ENCODE peak calls at places on chromosome 2, in five cellular contexts. V, F, C, I and T are unnamed samples.

GRCh38 chr2:100482741-100483140 is 12.5 kb downstream of the NMS start:
- DNase-seq in V (no peak), F (no peak), C (no peak), I (no peak), T (no peak)

GRCh38 chr2:136522724-136523123 is 242.6 kb upstream of the THSD7B start:
- DNase-seq in V (no peak), F (no peak), C (no peak), I (no peak), T (no peak)

GRCh38 chr2:60746318-60746717 is 9.8 kb upstream of the PAPOLG start:
- DNase-seq in V (no peak), F (no peak), C (no peak), I (no peak), T (no peak)

GRCh38 chr2:9053534-9053931 is 50.0 kb upstream of the MBOAT2 start:
- DNase-seq in V (no peak), F (no peak), C (peak; percentile 42), I (no peak), T (no peak)

GRCh38 chr2:112933261-112933660 is 22.3 kb downstream of the IL37 start:
- DNase-seq in V (no peak), F (no peak), C (no peak), I (no peak), T (no peak)

GRCh38 chr2:7671312-7671711 is 754.1 kb downstream of the RNF144A start:
- DNase-seq in V (peak; percentile 83), F (no peak), C (no peak), I (no peak), T (no peak)

GRCh38 chr2:215604631-215605030 is 168.8 kb upstream of the FN1 start:
- DNase-seq in V (no peak), F (no peak), C (no peak), I (no peak), T (no peak)

GRCh38 chr2:219803294-219803693 is 175.9 kb downstream of the SLC4A3 start:
- DNase-seq in V (no peak), F (no peak), C (peak; percentile 87), I (no peak), T (no peak)

GRCh38 chr2:161564906-161565305 is 59.3 kb upstream of the SLC4A10 start:
- DNase-seq in V (no peak), F (no peak), C (no peak), I (no peak), T (no peak)

GRCh38 chr2:200411831-200412230 is 98.0 kb downstream of the KCTD18 start:
- DNase-seq in V (no peak), F (no peak), C (peak; percentile 56), I (no peak), T (no peak)

GRCh38 chr2:32357545-32358482 is 991 bp downstream of the BIRC6 start:
- DNase-seq in V (no peak), F (peak; percentile 17), C (peak; percentile 43), I (peak; percentile 74), T (peak; percentile 83)

GRCh38 chr2:220365023-220365422 is 737.6 kb downstream of the SLC4A3 start:
- DNase-seq in V (no peak), F (no peak), C (peak; percentile 87), I (no peak), T (no peak)

GRCh38 chr2:168116448-168116847 is 130.9 kb downstream of the STK39 start:
- DNase-seq in V (no peak), F (no peak), C (no peak), I (no peak), T (no peak)

GRCh38 chr2:152504618-152505017 is 169.6 kb downstream of the FMNL2 start:
- DNase-seq in V (no peak), F (no peak), C (peak; percentile 81), I (no peak), T (no peak)

GRCh38 chr2:88192613-88193012 is 22.5 kb downstream of the THNSL2 start:
- DNase-seq in V (no peak), F (no peak), C (no peak), I (no peak), T (no peak)

GRCh38 chr2:133229974-133230373 is 338.3 kb downstream of the NCKAP5 start:
- DNase-seq in V (no peak), F (no peak), C (no peak), I (no peak), T (no peak)

GRCh38 chr2:219596954-219597551 is 604 bp upstream of the STK11IP start:
- DNase-seq in V (no peak), F (no peak), C (peak; percentile 35), I (no peak), T (no peak)

GRCh38 chr2:237490009-237490804 is 3.2 kb downstream of the MLPH start:
- DNase-seq in V (no peak), F (no peak), C (peak; percentile 56), I (no peak), T (peak; percentile 70)

GRCh38 chr2:126975671-126976655 is 77.3 kb downstream of the TEX51 start:
- DNase-seq in V (no peak), F (no peak), C (no peak), I (no peak), T (no peak)

GRCh38 chr2:175931751-175932295 is 70.2 kb downstream of the LNPK start:
- DNase-seq in V (no peak), F (no peak), C (peak; percentile 92), I (no peak), T (no peak)

GRCh38 chr2:11988691-11989465 is 242.4 kb downstream of the LPIN1 start:
- DNase-seq in V (no peak), F (no peak), C (no peak), I (no peak), T (peak; percentile 70)

GRCh38 chr2:145411493-145411892 is 891.6 kb upstream of the ZEB2 start:
- DNase-seq in V (no peak), F (no peak), C (no peak), I (peak; percentile 58), T (no peak)

GRCh38 chr2:204268971-204269370 is 276.3 kb upstream of the PARD3B start:
- DNase-seq in V (no peak), F (no peak), C (no peak), I (no peak), T (no peak)

GRCh38 chr2:55751966-55752365 is 58.3 kb upstream of the PNPT1 start:
- DNase-seq in V (no peak), F (no peak), C (peak; percentile 55), I (no peak), T (no peak)

GRCh38 chr2:70647873-70648481 is 94.4 kb upstream of the TGFA start:
- DNase-seq in V (no peak), F (peak; percentile 49), C (peak; percentile 41), I (peak; percentile 23), T (no peak)

GRCh38 chr2:127526940-127527804 is 883 bp upstream of the IWS1 start:
- DNase-seq in V (no peak), F (no peak), C (no peak), I (no peak), T (no peak)

GRCh38 chr2:15943914-15944313 is 3.6 kb downstream of the MYCN start:
- DNase-seq in V (no peak), F (no peak), C (no peak), I (no peak), T (no peak)

GRCh38 chr2:130754811-130755210 is 529 bp upstream of the AMER3 start:
- DNase-seq in V (no peak), F (no peak), C (no peak), I (no peak), T (no peak)

GRCh38 chr2:164719996-164720941 is 99.0 kb upstream of the GRB14 start:
- DNase-seq in V (no peak), F (no peak), C (peak; percentile 82), I (no peak), T (no peak)

GRCh38 chr2:197255550-197255949 is 55.0 kb downstream of the ANKRD44 start:
- DNase-seq in V (peak; percentile 93), F (peak; percentile 64), C (peak; percentile 58), I (peak; percentile 83), T (peak; percentile 86)

GRCh38 chr2:237682901-237683670 is 55.7 kb downstream of the LRRFIP1 start:
- DNase-seq in V (no peak), F (no peak), C (no peak), I (no peak), T (no peak)

GRCh38 chr2:120344214-120344990 is 1.5 kb upstream of the INHBB start:
- DNase-seq in V (no peak), F (no peak), C (peak; percentile 8), I (no peak), T (peak; percentile 78)

GRCh38 chr2:235543851-235544686 is 50.2 kb downstream of the AGAP1 start:
- DNase-seq in V (peak; percentile 52), F (no peak), C (no peak), I (no peak), T (peak; percentile 45)

GRCh38 chr2:216478151-216478550 is 20.5 kb upstream of the RPL37A start:
- DNase-seq in V (no peak), F (no peak), C (peak; percentile 95), I (no peak), T (no peak)

GRCh38 chr2:198913394-198914152 is 544.2 kb downstream of the SATB2 start:
- DNase-seq in V (no peak), F (no peak), C (no peak), I (peak; percentile 74), T (no peak)

GRCh38 chr2:95023222-95023597 is 2.3 kb upstream of the MAL start:
- DNase-seq in V (no peak), F (peak; percentile 7), C (no peak), I (no peak), T (no peak)